ENCODE peak calls at places on chromosome 3, in seven cellular contexts. One of them, this sample, is unnamed.

GRCh38 chr3:49723301-49723630 is 485 bp downstream of the GMPPB start:
- DNase-seq in choroid plexus epithelial cell: peak
- DNase-seq in IMR-90: peak
- DNase-seq in PC-3: peak
- DNase-seq in left ventricle myocardium inferior: peak
- DNase-seq in AG04449: no peak
- DNase-seq in kidney: peak
- DNase-seq in this sample: peak

GRCh38 chr3:111863942-111864341 is 4.9 kb downstream of the PHLDB2 start:
- DNase-seq in IMR-90: peak
- DNase-seq in left ventricle myocardium inferior: no peak
- DNase-seq in kidney: no peak
- DNase-seq in PC-3: no peak
- DNase-seq in choroid plexus epithelial cell: no peak
- DNase-seq in AG04449: no peak
- DNase-seq in this sample: no peak

GRCh38 chr3:126155280-126155640 is 25.1 kb downstream of the ALDH1L1 start:
- DNase-seq in IMR-90: no peak
- DNase-seq in PC-3: no peak
- DNase-seq in kidney: no peak
- DNase-seq in left ventricle myocardium inferior: no peak
- DNase-seq in AG04449: no peak
- DNase-seq in choroid plexus epithelial cell: no peak
- DNase-seq in this sample: no peak

GRCh38 chr3:101816215-101817149 is 32.8 kb upstream of the NFKBIZ start:
- DNase-seq in IMR-90: no peak
- DNase-seq in choroid plexus epithelial cell: no peak
- DNase-seq in AG04449: no peak
- DNase-seq in left ventricle myocardium inferior: no peak
- DNase-seq in kidney: no peak
- DNase-seq in PC-3: peak
- DNase-seq in this sample: no peak

GRCh38 chr3:83002869-83003445 is 1241.5 kb upstream of the GBE1 start:
- DNase-seq in AG04449: no peak
- DNase-seq in PC-3: no peak
- DNase-seq in IMR-90: no peak
- DNase-seq in kidney: no peak
- DNase-seq in left ventricle myocardium inferior: no peak
- DNase-seq in choroid plexus epithelial cell: no peak
- DNase-seq in this sample: no peak

GRCh38 chr3:65914740-65915366 is 123.9 kb downstream of the MAGI1 start:
- DNase-seq in IMR-90: no peak
- DNase-seq in left ventricle myocardium inferior: no peak
- DNase-seq in kidney: no peak
- DNase-seq in choroid plexus epithelial cell: peak
- DNase-seq in PC-3: peak
- DNase-seq in AG04449: no peak
- DNase-seq in this sample: no peak

GRCh38 chr3:157782236-157782635 is 279.0 kb upstream of the VEPH1 start:
- DNase-seq in choroid plexus epithelial cell: no peak
- DNase-seq in AG04449: no peak
- DNase-seq in kidney: no peak
- DNase-seq in left ventricle myocardium inferior: no peak
- DNase-seq in PC-3: peak
- DNase-seq in IMR-90: peak
- DNase-seq in this sample: no peak

GRCh38 chr3:112889357-112889756 is 42.7 kb upstream of the CD200R1L start:
- DNase-seq in IMR-90: no peak
- DNase-seq in AG04449: no peak
- DNase-seq in left ventricle myocardium inferior: no peak
- DNase-seq in kidney: no peak
- DNase-seq in PC-3: no peak
- DNase-seq in choroid plexus epithelial cell: peak
- DNase-seq in this sample: no peak

GRCh38 chr3:184693011-184693975 is 18.6 kb downstream of the MAGEF1 start:
- DNase-seq in PC-3: no peak
- DNase-seq in kidney: no peak
- DNase-seq in IMR-90: no peak
- DNase-seq in AG04449: no peak
- DNase-seq in choroid plexus epithelial cell: no peak
- DNase-seq in left ventricle myocardium inferior: no peak
- DNase-seq in this sample: no peak

GRCh38 chr3:47283596-47284364 is 1.0 kb downstream of the KLHL18 start:
- DNase-seq in choroid plexus epithelial cell: peak
- DNase-seq in left ventricle myocardium inferior: no peak
- DNase-seq in kidney: no peak
- DNase-seq in IMR-90: no peak
- DNase-seq in AG04449: no peak
- DNase-seq in PC-3: peak
- DNase-seq in this sample: no peak

GRCh38 chr3:24598691-24599090 is 104.0 kb upstream of the THRB start:
- DNase-seq in PC-3: peak
- DNase-seq in IMR-90: no peak
- DNase-seq in AG04449: no peak
- DNase-seq in left ventricle myocardium inferior: no peak
- DNase-seq in kidney: no peak
- DNase-seq in choroid plexus epithelial cell: peak
- DNase-seq in this sample: no peak

GRCh38 chr3:35777065-35777464 is 137.7 kb downstream of the ARPP21 start:
- DNase-seq in PC-3: no peak
- DNase-seq in kidney: no peak
- DNase-seq in AG04449: no peak
- DNase-seq in left ventricle myocardium inferior: no peak
- DNase-seq in IMR-90: no peak
- DNase-seq in choroid plexus epithelial cell: no peak
- DNase-seq in this sample: no peak

GRCh38 chr3:184380627-184381260 is 890 bp downstream of the CHRD start:
- DNase-seq in AG04449: no peak
- DNase-seq in kidney: peak
- DNase-seq in choroid plexus epithelial cell: no peak
- DNase-seq in IMR-90: no peak
- DNase-seq in PC-3: no peak
- DNase-seq in left ventricle myocardium inferior: no peak
- DNase-seq in this sample: no peak

GRCh38 chr3:183033746-183034145 is 53.4 kb upstream of the DCUN1D1 start:
- DNase-seq in choroid plexus epithelial cell: peak
- DNase-seq in left ventricle myocardium inferior: no peak
- DNase-seq in IMR-90: peak
- DNase-seq in kidney: no peak
- DNase-seq in PC-3: no peak
- DNase-seq in AG04449: no peak
- DNase-seq in this sample: no peak

GRCh38 chr3:150757768-150758167 is 5.2 kb downstream of the SIAH2 start:
- DNase-seq in kidney: no peak
- DNase-seq in AG04449: no peak
- DNase-seq in left ventricle myocardium inferior: no peak
- DNase-seq in choroid plexus epithelial cell: no peak
- DNase-seq in PC-3: no peak
- DNase-seq in IMR-90: no peak
- DNase-seq in this sample: no peak

GRCh38 chr3:150757364-150757763 is 5.6 kb downstream of the SIAH2 start:
- DNase-seq in kidney: no peak
- DNase-seq in left ventricle myocardium inferior: no peak
- DNase-seq in PC-3: no peak
- DNase-seq in AG04449: no peak
- DNase-seq in choroid plexus epithelial cell: no peak
- DNase-seq in IMR-90: no peak
- DNase-seq in this sample: no peak

GRCh38 chr3:150760431-150761200 is 2.4 kb downstream of the SIAH2 start:
- DNase-seq in choroid plexus epithelial cell: no peak
- DNase-seq in kidney: no peak
- DNase-seq in AG04449: no peak
- DNase-seq in left ventricle myocardium inferior: no peak
- DNase-seq in PC-3: no peak
- DNase-seq in IMR-90: no peak
- DNase-seq in this sample: no peak

GRCh38 chr3:150759947-150760346 is 3.0 kb downstream of the SIAH2 start:
- DNase-seq in IMR-90: no peak
- DNase-seq in AG04449: no peak
- DNase-seq in PC-3: no peak
- DNase-seq in left ventricle myocardium inferior: no peak
- DNase-seq in choroid plexus epithelial cell: no peak
- DNase-seq in kidney: no peak
- DNase-seq in this sample: no peak

GRCh38 chr3:150759319-150759718 is 3.6 kb downstream of the SIAH2 start:
- DNase-seq in left ventricle myocardium inferior: no peak
- DNase-seq in kidney: no peak
- DNase-seq in choroid plexus epithelial cell: no peak
- DNase-seq in IMR-90: no peak
- DNase-seq in PC-3: peak
- DNase-seq in AG04449: no peak
- DNase-seq in this sample: no peak
- H3K4me3 ChIP-seq in left ventricle myocardium inferior: no peak
- H3K4me3 ChIP-seq in kidney: no peak
- H3K4me3 ChIP-seq in choroid plexus epithelial cell: no peak
- H3K4me3 ChIP-seq in IMR-90: no peak
- H3K4me3 ChIP-seq in PC-3: peak
- H3K4me3 ChIP-seq in AG04449: no peak
- H3K4me3 ChIP-seq in this sample: no peak

GRCh38 chr3:42589382-42590109 is 1.1 kb upstream of the SS18L2 start:
- DNase-seq in IMR-90: no peak
- DNase-seq in AG04449: no peak
- DNase-seq in choroid plexus epithelial cell: no peak
- DNase-seq in left ventricle myocardium inferior: no peak
- DNase-seq in PC-3: no peak
- DNase-seq in kidney: peak
- DNase-seq in this sample: no peak
- H3K4me3 ChIP-seq in IMR-90: no peak
- H3K4me3 ChIP-seq in AG04449: peak
- H3K4me3 ChIP-seq in choroid plexus epithelial cell: no peak
- H3K4me3 ChIP-seq in left ventricle myocardium inferior: peak
- H3K4me3 ChIP-seq in PC-3: peak
- H3K4me3 ChIP-seq in kidney: peak
- H3K4me3 ChIP-seq in this sample: peak

DNA sequence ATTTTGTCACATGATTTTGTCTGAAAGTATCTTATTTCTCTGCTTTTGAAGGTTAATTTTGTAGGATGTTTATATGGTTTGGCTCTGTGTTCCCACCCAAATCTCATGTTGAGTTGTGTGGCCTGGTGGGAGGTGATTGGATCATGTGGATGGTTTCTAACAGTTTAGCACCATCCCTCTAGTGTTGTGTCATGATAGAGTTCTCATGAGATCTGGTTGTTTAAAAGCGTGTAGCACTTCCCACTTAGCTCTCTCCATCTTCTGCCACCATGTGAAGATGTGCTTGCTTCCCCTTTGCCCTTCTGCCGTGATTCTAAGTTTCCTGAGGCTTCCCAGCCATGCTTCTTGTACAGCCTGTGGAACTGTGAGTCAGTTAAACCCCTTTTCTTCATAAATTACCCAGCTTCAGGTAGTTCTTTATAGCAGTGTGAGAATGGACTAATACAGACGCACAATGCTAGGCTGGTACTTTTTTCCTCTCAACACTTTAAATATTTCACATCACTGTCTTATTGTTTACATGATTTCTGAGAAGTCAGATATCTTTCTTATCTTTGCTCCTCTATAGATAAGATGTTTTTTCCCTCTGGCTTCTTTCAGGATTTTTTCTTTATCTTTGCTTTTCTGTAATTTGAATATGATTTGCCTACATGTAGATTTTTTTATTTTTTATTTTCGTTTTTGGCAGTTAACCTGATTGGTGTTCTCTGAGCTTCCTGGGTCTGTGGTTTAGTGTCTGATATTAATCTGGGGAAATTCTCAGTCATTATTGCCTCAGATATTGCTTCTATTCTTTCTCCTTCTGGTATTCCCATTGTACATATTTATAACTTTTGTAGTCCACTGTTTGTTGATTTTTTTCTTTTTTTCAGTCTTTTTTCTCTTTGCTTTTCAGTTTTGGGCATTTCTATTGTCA is 22.2 kb downstream of the BTD start:
- DNase-seq in choroid plexus epithelial cell: no peak
- DNase-seq in IMR-90: no peak
- DNase-seq in kidney: no peak
- DNase-seq in PC-3: no peak
- DNase-seq in AG04449: no peak
- DNase-seq in left ventricle myocardium inferior: no peak
- DNase-seq in this sample: no peak
- H3K4me3 ChIP-seq in choroid plexus epithelial cell: no peak
- H3K4me3 ChIP-seq in IMR-90: no peak
- H3K4me3 ChIP-seq in kidney: no peak
- H3K4me3 ChIP-seq in PC-3: no peak
- H3K4me3 ChIP-seq in AG04449: no peak
- H3K4me3 ChIP-seq in left ventricle myocardium inferior: no peak
- H3K4me3 ChIP-seq in this sample: no peak

GRCh38 chr3:194736896-194737600 is 51.4 kb downstream of the FAM43A start:
- DNase-seq in kidney: no peak
- DNase-seq in choroid plexus epithelial cell: no peak
- DNase-seq in AG04449: no peak
- DNase-seq in left ventricle myocardium inferior: no peak
- DNase-seq in PC-3: no peak
- DNase-seq in IMR-90: no peak
- DNase-seq in this sample: no peak
- H3K4me3 ChIP-seq in kidney: no peak
- H3K4me3 ChIP-seq in choroid plexus epithelial cell: no peak
- H3K4me3 ChIP-seq in AG04449: no peak
- H3K4me3 ChIP-seq in left ventricle myocardium inferior: no peak
- H3K4me3 ChIP-seq in PC-3: no peak
- H3K4me3 ChIP-seq in IMR-90: no peak
- H3K4me3 ChIP-seq in this sample: no peak

DNA sequence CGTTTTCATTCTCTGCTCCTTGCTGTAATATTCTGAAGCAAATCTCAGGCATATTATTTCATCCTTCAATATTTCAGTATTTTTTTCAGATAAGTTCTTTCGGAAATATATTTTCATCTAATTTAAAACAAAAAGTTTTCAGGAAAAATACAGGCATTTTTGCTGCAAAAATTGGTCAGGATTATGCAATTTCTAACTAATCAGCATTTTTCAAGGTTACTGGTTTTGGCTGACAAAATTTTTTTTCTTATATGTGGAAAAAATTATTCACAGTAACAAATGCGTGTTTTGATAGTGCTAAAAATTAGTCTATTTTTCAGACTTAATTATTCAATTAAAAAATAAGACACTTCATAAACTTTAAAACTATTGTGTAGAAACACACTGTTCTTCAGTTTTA is 31.4 kb downstream of the FNDC3B start:
- DNase-seq in IMR-90: no peak
- DNase-seq in choroid plexus epithelial cell: no peak
- DNase-seq in AG04449: no peak
- DNase-seq in left ventricle myocardium inferior: no peak
- DNase-seq in PC-3: no peak
- DNase-seq in kidney: no peak
- DNase-seq in this sample: no peak
- H3K4me3 ChIP-seq in IMR-90: no peak
- H3K4me3 ChIP-seq in choroid plexus epithelial cell: no peak
- H3K4me3 ChIP-seq in AG04449: no peak
- H3K4me3 ChIP-seq in left ventricle myocardium inferior: no peak
- H3K4me3 ChIP-seq in PC-3: no peak
- H3K4me3 ChIP-seq in kidney: no peak
- H3K4me3 ChIP-seq in this sample: no peak